ENCODE peak calls at places on chromosome 7, in eight cellular contexts. One of them, this sample, is unnamed.

GRCh38 chr7:85176197-85176596 is 10.7 kb downstream of the SEMA3D start:
- DNase-seq in GM12878: no peak
- DNase-seq in HCT116: no peak
- DNase-seq in GM23338: no peak
- DNase-seq in K562: no peak
- DNase-seq in SK-N-SH: no peak
- DNase-seq in HepG2: no peak
- DNase-seq in Panc1: no peak
- DNase-seq in this sample: no peak

GRCh38 chr7:25669954-25670841 is 441.9 kb upstream of the NPVF start:
- DNase-seq in GM23338: no peak
- DNase-seq in SK-N-SH: no peak
- DNase-seq in HCT116: no peak
- DNase-seq in GM12878: no peak
- DNase-seq in K562: no peak
- DNase-seq in HepG2: no peak
- DNase-seq in Panc1: no peak
- DNase-seq in this sample: no peak

GRCh38 chr7:65441010-65441409 is 67.4 kb downstream of the ZNF92 start:
- DNase-seq in GM23338: no peak
- DNase-seq in GM12878: no peak
- DNase-seq in SK-N-SH: no peak
- DNase-seq in K562: no peak
- DNase-seq in Panc1: no peak
- DNase-seq in HCT116: no peak
- DNase-seq in HepG2: no peak
- DNase-seq in this sample: no peak

GRCh38 chr7:92717982-92718716 is 118.2 kb downstream of the CDK6 start:
- DNase-seq in Panc1: no peak
- DNase-seq in GM12878: no peak
- DNase-seq in HepG2: peak; percentile 20
- DNase-seq in K562: no peak
- DNase-seq in HCT116: no peak
- DNase-seq in SK-N-SH: no peak
- DNase-seq in GM23338: no peak
- DNase-seq in this sample: no peak

GRCh38 chr7:13991791-13992620 is 2.5 kb upstream of the ETV1 start:
- DNase-seq in Panc1: no peak
- DNase-seq in SK-N-SH: no peak
- DNase-seq in GM12878: no peak
- DNase-seq in HCT116: no peak
- DNase-seq in GM23338: no peak
- DNase-seq in K562: no peak
- DNase-seq in HepG2: no peak
- DNase-seq in this sample: no peak

GRCh38 chr7:120774481-120774880 is 83.5 kb downstream of the TSPAN12 start:
- DNase-seq in GM12878: no peak
- DNase-seq in K562: no peak
- DNase-seq in HepG2: no peak
- DNase-seq in GM23338: peak; percentile 51
- DNase-seq in SK-N-SH: no peak
- DNase-seq in HCT116: no peak
- DNase-seq in Panc1: no peak
- DNase-seq in this sample: no peak

GRCh38 chr7:157703534-157704195 is 366.9 kb downstream of the DNAJB6 start:
- DNase-seq in Panc1: no peak
- DNase-seq in HepG2: no peak
- DNase-seq in GM12878: no peak
- DNase-seq in GM23338: no peak
- DNase-seq in SK-N-SH: no peak
- DNase-seq in HCT116: no peak
- DNase-seq in K562: no peak
- DNase-seq in this sample: no peak

GRCh38 chr7:51009716-51010496 is 227.2 kb upstream of the GRB10 start:
- DNase-seq in SK-N-SH: no peak
- DNase-seq in HCT116: no peak
- DNase-seq in HepG2: peak; percentile 5
- DNase-seq in Panc1: no peak
- DNase-seq in K562: no peak
- DNase-seq in GM23338: no peak
- DNase-seq in GM12878: no peak
- DNase-seq in this sample: no peak

GRCh38 chr7:74083928-74084721 is 521 bp downstream of the LIMK1 start:
- DNase-seq in Panc1: no peak
- DNase-seq in GM23338: peak; percentile 59
- DNase-seq in HCT116: no peak
- DNase-seq in HepG2: no peak
- DNase-seq in K562: peak; percentile 93
- DNase-seq in GM12878: no peak
- DNase-seq in SK-N-SH: peak; percentile 91
- DNase-seq in this sample: peak; percentile 45

GRCh38 chr7:47536705-47537611 is 45.0 kb downstream of the TNS3 start:
- DNase-seq in HepG2: no peak
- DNase-seq in SK-N-SH: peak; percentile 86
- DNase-seq in GM23338: peak; percentile 81
- DNase-seq in HCT116: no peak
- DNase-seq in K562: no peak
- DNase-seq in GM12878: no peak
- DNase-seq in Panc1: no peak
- DNase-seq in this sample: no peak

GRCh38 chr7:53302511-53303246 is 267.2 kb downstream of the POM121L12 start:
- DNase-seq in SK-N-SH: no peak
- DNase-seq in HepG2: no peak
- DNase-seq in GM12878: no peak
- DNase-seq in Panc1: no peak
- DNase-seq in K562: no peak
- DNase-seq in GM23338: peak; percentile 47
- DNase-seq in HCT116: no peak
- DNase-seq in this sample: no peak

GRCh38 chr7:139648941-139649425 is 125.5 kb downstream of the CLEC2L start:
- DNase-seq in SK-N-SH: no peak
- DNase-seq in K562: no peak
- DNase-seq in HCT116: no peak
- DNase-seq in GM23338: no peak
- DNase-seq in GM12878: peak; percentile 69
- DNase-seq in Panc1: no peak
- DNase-seq in HepG2: no peak
- DNase-seq in this sample: no peak

GRCh38 chr7:6438427-6438826 is 9.3 kb downstream of the DAGLB start:
- DNase-seq in SK-N-SH: no peak
- DNase-seq in Panc1: no peak
- DNase-seq in HepG2: no peak
- DNase-seq in HCT116: no peak
- DNase-seq in GM12878: no peak
- DNase-seq in K562: no peak
- DNase-seq in GM23338: no peak
- DNase-seq in this sample: no peak

GRCh38 chr7:25297231-25297630 is 68.9 kb upstream of the NPVF start:
- DNase-seq in HepG2: no peak
- DNase-seq in K562: no peak
- DNase-seq in GM23338: no peak
- DNase-seq in GM12878: no peak
- DNase-seq in HCT116: no peak
- DNase-seq in SK-N-SH: no peak
- DNase-seq in Panc1: no peak
- DNase-seq in this sample: no peak

GRCh38 chr7:158357106-158357897 is 230.3 kb downstream of the PTPRN2 start:
- DNase-seq in HCT116: no peak
- DNase-seq in GM12878: no peak
- DNase-seq in K562: no peak
- DNase-seq in Panc1: no peak
- DNase-seq in GM23338: no peak
- DNase-seq in HepG2: no peak
- DNase-seq in SK-N-SH: no peak
- DNase-seq in this sample: no peak

GRCh38 chr7:16598015-16598414 is 47.5 kb downstream of the ANKMY2 start:
- DNase-seq in Panc1: no peak
- DNase-seq in GM12878: no peak
- DNase-seq in HepG2: no peak
- DNase-seq in SK-N-SH: no peak
- DNase-seq in HCT116: no peak
- DNase-seq in K562: no peak
- DNase-seq in GM23338: peak; percentile 24
- DNase-seq in this sample: no peak
- TF ChIP-seq REST in Panc1: no peak
- TF ChIP-seq REST in GM12878: no peak
- TF ChIP-seq REST in HepG2: no peak
- TF ChIP-seq REST in SK-N-SH: no peak
- TF ChIP-seq REST in HCT116: no peak
- TF ChIP-seq REST in K562: no peak
- TF ChIP-seq REST in GM23338: no peak
- TF ChIP-seq REST in this sample: no peak

GRCh38 chr7:100914879-100915442 is 19.3 kb upstream of the ACHE start:
- DNase-seq in SK-N-SH: no peak
- DNase-seq in HCT116: no peak
- DNase-seq in HepG2: no peak
- DNase-seq in GM12878: no peak
- DNase-seq in Panc1: no peak
- DNase-seq in K562: no peak
- DNase-seq in GM23338: no peak
- DNase-seq in this sample: no peak
- TF ChIP-seq POLR2AphosphoS5 in SK-N-SH: no peak
- TF ChIP-seq POLR2AphosphoS5 in HCT116: no peak
- TF ChIP-seq POLR2AphosphoS5 in HepG2: no peak
- TF ChIP-seq POLR2AphosphoS5 in GM12878: no peak
- TF ChIP-seq POLR2AphosphoS5 in Panc1: no peak
- TF ChIP-seq POLR2AphosphoS5 in K562: no peak
- TF ChIP-seq POLR2AphosphoS5 in GM23338: no peak
- TF ChIP-seq POLR2AphosphoS5 in this sample: no peak

GRCh38 chr7:147978651-147979050 is 611.9 kb upstream of the C7orf33 start:
- DNase-seq in SK-N-SH: no peak
- DNase-seq in GM23338: no peak
- DNase-seq in Panc1: no peak
- DNase-seq in GM12878: no peak
- DNase-seq in HCT116: no peak
- DNase-seq in HepG2: no peak
- DNase-seq in K562: no peak
- DNase-seq in this sample: no peak
- TF ChIP-seq REST in SK-N-SH: no peak
- TF ChIP-seq REST in GM23338: no peak
- TF ChIP-seq REST in Panc1: no peak
- TF ChIP-seq REST in GM12878: no peak
- TF ChIP-seq REST in HCT116: no peak
- TF ChIP-seq REST in HepG2: no peak
- TF ChIP-seq REST in K562: no peak
- TF ChIP-seq REST in this sample: no peak

GRCh38 chr7:7553386-7553785 is 13.3 kb upstream of the MIOS start:
- DNase-seq in GM12878: no peak
- DNase-seq in SK-N-SH: no peak
- DNase-seq in K562: no peak
- DNase-seq in HepG2: no peak
- DNase-seq in HCT116: no peak
- DNase-seq in Panc1: no peak
- DNase-seq in GM23338: no peak
- DNase-seq in this sample: no peak
- TF ChIP-seq POLR2AphosphoS5 in GM12878: no peak
- TF ChIP-seq POLR2AphosphoS5 in SK-N-SH: no peak
- TF ChIP-seq POLR2AphosphoS5 in K562: no peak
- TF ChIP-seq POLR2AphosphoS5 in HepG2: no peak
- TF ChIP-seq POLR2AphosphoS5 in HCT116: no peak
- TF ChIP-seq POLR2AphosphoS5 in Panc1: no peak
- TF ChIP-seq POLR2AphosphoS5 in GM23338: no peak
- TF ChIP-seq POLR2AphosphoS5 in this sample: no peak

GRCh38 chr7:81487512-81487911 is 282.3 kb downstream of the HGF start:
- DNase-seq in K562: no peak
- DNase-seq in HepG2: no peak
- DNase-seq in SK-N-SH: no peak
- DNase-seq in HCT116: no peak
- DNase-seq in GM12878: no peak
- DNase-seq in GM23338: no peak
- DNase-seq in Panc1: no peak
- DNase-seq in this sample: peak; percentile 30

GRCh38 chr7:81484266-81484665 is 285.6 kb downstream of the HGF start:
- DNase-seq in HCT116: no peak
- DNase-seq in SK-N-SH: no peak
- DNase-seq in Panc1: no peak
- DNase-seq in GM23338: peak; percentile 71
- DNase-seq in K562: no peak
- DNase-seq in HepG2: peak; percentile 4
- DNase-seq in GM12878: no peak
- DNase-seq in this sample: no peak

GRCh38 chr7:81488210-81488609 is 281.6 kb downstream of the HGF start:
- DNase-seq in HCT116: no peak
- DNase-seq in K562: no peak
- DNase-seq in GM12878: no peak
- DNase-seq in GM23338: no peak
- DNase-seq in Panc1: no peak
- DNase-seq in HepG2: no peak
- DNase-seq in SK-N-SH: no peak
- DNase-seq in this sample: no peak

GRCh38 chr7:81478664-81479063 is 291.2 kb downstream of the HGF start:
- DNase-seq in SK-N-SH: no peak
- DNase-seq in HCT116: no peak
- DNase-seq in K562: no peak
- DNase-seq in HepG2: peak; percentile 77
- DNase-seq in Panc1: no peak
- DNase-seq in GM12878: no peak
- DNase-seq in GM23338: no peak
- DNase-seq in this sample: no peak

DNA sequence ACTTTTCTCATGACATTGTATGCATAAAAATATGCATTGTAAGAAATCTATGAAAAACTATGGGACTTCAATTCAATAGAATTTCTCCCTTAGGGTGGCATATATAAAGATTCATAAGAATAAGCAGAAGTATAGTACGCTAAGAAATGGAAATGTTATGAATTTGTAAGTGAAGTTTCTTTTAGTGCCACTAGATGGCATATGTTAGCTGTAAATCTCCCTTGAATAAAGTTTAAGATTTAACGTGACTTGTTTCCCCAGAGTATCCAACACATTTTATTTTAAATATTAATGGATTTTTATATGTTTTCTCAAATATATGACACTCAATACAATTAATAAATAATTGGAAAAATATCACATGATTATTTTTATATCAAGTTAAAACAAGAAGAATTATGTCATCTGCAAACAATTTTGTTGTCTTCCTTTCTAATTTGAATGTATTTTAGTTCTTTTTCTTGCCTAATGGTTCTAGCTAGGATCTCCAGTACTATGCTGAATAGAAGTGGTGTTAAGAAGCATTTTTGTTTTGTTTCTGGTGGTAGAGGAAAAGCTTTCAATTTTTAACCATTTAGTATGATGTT is 287.2 kb downstream of the HGF start:
- DNase-seq in GM23338: peak; percentile 37
- DNase-seq in SK-N-SH: peak; percentile 35
- DNase-seq in HepG2: peak; percentile 4
- DNase-seq in Panc1: no peak
- DNase-seq in K562: peak; percentile 32
- DNase-seq in HCT116: peak; percentile 23
- DNase-seq in GM12878: no peak
- DNase-seq in this sample: no peak
- TF ChIP-seq REST in GM23338: no peak
- TF ChIP-seq REST in SK-N-SH: no peak
- TF ChIP-seq REST in HepG2: no peak
- TF ChIP-seq REST in Panc1: no peak
- TF ChIP-seq REST in K562: no peak
- TF ChIP-seq REST in HCT116: no peak
- TF ChIP-seq REST in GM12878: no peak
- TF ChIP-seq REST in this sample: no peak